ENCODE peak calls at places on chromosomes 16 and 17, in five cellular contexts. One of them, this sample, is unnamed.
A peak's percentile ranks its signal among the peaks of the same experiment; 100 is the strongest.

GRCh38 chr17:320809-321385 is 31.7 kb downstream of the RPH3AL start:
- DNase-seq in A549: no peak
- DNase-seq in thoracic aorta: no peak
- DNase-seq in fibroblast of villous mesenchyme: no peak
- DNase-seq in IMR-90: no peak
- DNase-seq in this sample: no peak

GRCh38 chr17:65198653-65199382 is 61.6 kb downstream of the RGS9 start:
- DNase-seq in thoracic aorta: no peak
- DNase-seq in fibroblast of villous mesenchyme: peak; percentile 75
- DNase-seq in A549: peak; percentile 97
- DNase-seq in IMR-90: peak; percentile 69
- DNase-seq in this sample: peak; percentile 72

GRCh38 chr17:81923302-81924260 is 4.0 kb downstream of the MAFG start:
- DNase-seq in IMR-90: peak; percentile 72
- DNase-seq in thoracic aorta: no peak
- DNase-seq in A549: peak; percentile 83
- DNase-seq in fibroblast of villous mesenchyme: peak; percentile 91
- DNase-seq in this sample: peak; percentile 77

GRCh38 chr17:8484465-8484864 is 48.8 kb downstream of the NDEL1 start:
- DNase-seq in thoracic aorta: no peak
- DNase-seq in IMR-90: no peak
- DNase-seq in A549: no peak
- DNase-seq in fibroblast of villous mesenchyme: no peak
- DNase-seq in this sample: no peak

GRCh38 chr17:333626-334396 is 18.8 kb downstream of the RPH3AL start:
- DNase-seq in fibroblast of villous mesenchyme: peak; percentile 75
- DNase-seq in A549: no peak
- DNase-seq in thoracic aorta: no peak
- DNase-seq in IMR-90: peak; percentile 33
- DNase-seq in this sample: peak; percentile 10

GRCh38 chr16:3020604-3021448 is 658 bp downstream of the TNFRSF12A start:
- DNase-seq in fibroblast of villous mesenchyme: peak; percentile 82
- DNase-seq in A549: peak; percentile 81
- DNase-seq in IMR-90: peak; percentile 89
- DNase-seq in thoracic aorta: peak; percentile 76
- DNase-seq in this sample: peak; percentile 82

GRCh38 chr16:11784048-11784780 is 12.8 kb downstream of the ZC3H7A start:
- DNase-seq in thoracic aorta: no peak
- DNase-seq in fibroblast of villous mesenchyme: no peak
- DNase-seq in IMR-90: no peak
- DNase-seq in A549: no peak
- DNase-seq in this sample: no peak

GRCh38 chr16:53549970-53550406 is 47.0 kb upstream of the AKTIP start:
- DNase-seq in fibroblast of villous mesenchyme: peak; percentile 91
- DNase-seq in IMR-90: peak; percentile 82
- DNase-seq in A549: peak; percentile 71
- DNase-seq in thoracic aorta: no peak
- DNase-seq in this sample: peak; percentile 89

GRCh38 chr16:74623214-74623842 is 16.4 kb upstream of the GLG1 start:
- DNase-seq in thoracic aorta: no peak
- DNase-seq in IMR-90: peak; percentile 68
- DNase-seq in A549: peak; percentile 57
- DNase-seq in fibroblast of villous mesenchyme: peak; percentile 65
- DNase-seq in this sample: peak; percentile 73

GRCh38 chr17:70171159-70171558 is 1.8 kb downstream of the KCNJ2 start:
- DNase-seq in thoracic aorta: no peak
- DNase-seq in A549: no peak
- DNase-seq in fibroblast of villous mesenchyme: no peak
- DNase-seq in IMR-90: no peak
- DNase-seq in this sample: no peak
- H3K4me3 ChIP-seq in thoracic aorta: no peak overlapping the region
- H3K4me3 ChIP-seq in A549: no peak overlapping the region
- H3K4me3 ChIP-seq in fibroblast of villous mesenchyme: peak overlapping the region; percentile 9
- H3K4me3 ChIP-seq in IMR-90: peak overlapping the region; percentile 35
- H3K4me3 ChIP-seq in this sample: no peak overlapping the region

DNA sequence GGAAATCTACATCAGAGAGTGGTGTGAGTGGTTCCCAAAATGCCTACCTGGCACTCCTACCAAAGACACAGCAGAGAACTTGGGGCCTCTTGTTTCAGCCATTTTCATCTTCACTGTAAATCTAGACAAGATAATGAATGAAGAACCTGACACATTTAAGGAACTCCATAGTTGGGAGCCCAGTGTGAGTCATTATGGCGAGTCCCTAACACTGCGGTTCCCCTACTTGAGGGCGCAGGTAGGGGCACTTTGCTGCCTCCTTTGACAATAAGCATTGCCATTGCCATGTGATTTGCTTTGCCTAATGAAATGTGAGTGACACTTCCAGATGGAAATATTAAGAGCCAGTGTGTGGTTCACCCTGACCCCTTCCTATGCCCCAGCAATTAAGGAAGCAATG is 517.6 kb downstream of the MAF start:
- DNase-seq in IMR-90: no peak
- DNase-seq in fibroblast of villous mesenchyme: no peak
- DNase-seq in thoracic aorta: no peak
- DNase-seq in A549: no peak
- DNase-seq in this sample: no peak
- TF ChIP-seq CTCF in IMR-90: no peak
- TF ChIP-seq CTCF in fibroblast of villous mesenchyme: no peak
- TF ChIP-seq CTCF in thoracic aorta: no peak
- TF ChIP-seq CTCF in A549: no peak
- TF ChIP-seq CTCF in this sample: no peak

GRCh38 chr16:69820926-69821541 is 58.9 kb downstream of the WWP2 start:
- DNase-seq in fibroblast of villous mesenchyme: peak; percentile 42
- DNase-seq in thoracic aorta: no peak
- DNase-seq in A549: no peak
- DNase-seq in IMR-90: peak; percentile 24
- DNase-seq in this sample: peak; percentile 20
- H3K4me3 ChIP-seq in fibroblast of villous mesenchyme: no peak overlapping the region
- H3K4me3 ChIP-seq in thoracic aorta: peak overlapping the region; percentile 60
- H3K4me3 ChIP-seq in A549: no peak overlapping the region
- H3K4me3 ChIP-seq in IMR-90: no peak overlapping the region
- H3K4me3 ChIP-seq in this sample: no peak overlapping the region

GRCh38 chr17:79360196-79360595 is 250.7 kb downstream of the RBFOX3 start:
- DNase-seq in fibroblast of villous mesenchyme: no peak
- DNase-seq in A549: no peak
- DNase-seq in thoracic aorta: no peak
- DNase-seq in IMR-90: no peak
- DNase-seq in this sample: no peak
- TF ChIP-seq CTCF in fibroblast of villous mesenchyme: no peak
- TF ChIP-seq CTCF in A549: no peak
- TF ChIP-seq CTCF in thoracic aorta: no peak
- TF ChIP-seq CTCF in IMR-90: no peak
- TF ChIP-seq CTCF in this sample: no peak

GRCh38 chr17:3535253-3535995 is 22.2 kb downstream of the TRPV3 start:
- DNase-seq in IMR-90: peak; percentile 62
- DNase-seq in fibroblast of villous mesenchyme: peak; percentile 78
- DNase-seq in thoracic aorta: no peak
- DNase-seq in A549: peak; percentile 90
- DNase-seq in this sample: peak; percentile 78
- H3K4me3 ChIP-seq in IMR-90: peak overlapping the region; percentile 46
- H3K4me3 ChIP-seq in fibroblast of villous mesenchyme: peak overlapping the region; percentile 55
- H3K4me3 ChIP-seq in thoracic aorta: peak overlapping the region; percentile 52
- H3K4me3 ChIP-seq in A549: peak overlapping the region; percentile 38
- H3K4me3 ChIP-seq in this sample: peak overlapping the region; percentile 56

GRCh38 chr17:79203657-79204056 is 129.0 kb downstream of the ENGASE start:
- DNase-seq in fibroblast of villous mesenchyme: no peak
- DNase-seq in thoracic aorta: no peak
- DNase-seq in A549: no peak
- DNase-seq in IMR-90: no peak
- DNase-seq in this sample: no peak

GRCh38 chr17:79201119-79201518 is 126.5 kb downstream of the ENGASE start:
- DNase-seq in thoracic aorta: no peak
- DNase-seq in fibroblast of villous mesenchyme: no peak
- DNase-seq in IMR-90: no peak
- DNase-seq in A549: no peak
- DNase-seq in this sample: no peak

GRCh38 chr17:79202476-79202875 is 127.9 kb downstream of the ENGASE start:
- DNase-seq in fibroblast of villous mesenchyme: no peak
- DNase-seq in thoracic aorta: no peak
- DNase-seq in A549: no peak
- DNase-seq in IMR-90: no peak
- DNase-seq in this sample: peak; percentile 23

GRCh38 chr17:79203016-79203415 is 128.4 kb downstream of the ENGASE start:
- DNase-seq in IMR-90: no peak
- DNase-seq in thoracic aorta: no peak
- DNase-seq in A549: no peak
- DNase-seq in fibroblast of villous mesenchyme: no peak
- DNase-seq in this sample: no peak

DNA sequence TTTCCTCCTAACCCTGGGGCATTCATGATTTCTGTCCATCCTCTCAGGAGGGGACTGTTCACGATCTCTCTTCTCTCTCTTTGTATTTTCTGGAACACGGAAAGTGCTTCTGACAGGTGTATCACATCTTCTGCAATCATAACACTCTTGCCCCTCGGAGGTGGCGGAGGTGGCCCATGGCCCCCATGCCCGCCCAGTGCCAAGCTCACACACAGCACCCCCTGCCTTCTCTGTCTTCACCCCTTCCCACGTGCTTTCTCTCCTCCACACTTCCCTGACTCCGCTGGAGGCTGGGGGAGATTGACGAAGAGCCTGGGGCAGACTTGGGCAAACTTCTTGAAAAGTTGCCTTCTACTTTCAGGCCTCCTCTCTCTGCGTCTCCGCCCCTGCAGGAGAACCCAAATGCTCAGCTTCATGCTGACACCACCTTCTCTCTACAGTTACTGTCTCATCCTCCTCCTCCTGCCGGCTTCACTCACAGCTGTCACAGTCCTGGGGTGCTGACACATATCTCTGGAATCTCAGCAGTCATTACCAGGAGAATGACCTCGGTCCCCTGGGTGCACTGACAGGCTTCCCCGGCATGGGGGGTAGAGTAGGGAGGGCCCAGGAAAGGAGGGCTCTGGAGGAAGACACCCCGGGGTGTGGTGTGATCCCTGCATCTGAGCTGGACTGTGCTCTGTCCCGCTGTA is 127.1 kb downstream of the ENGASE start:
- DNase-seq in fibroblast of villous mesenchyme: no peak
- DNase-seq in thoracic aorta: no peak
- DNase-seq in A549: peak; percentile 87
- DNase-seq in IMR-90: no peak
- DNase-seq in this sample: peak; percentile 46
- TF ChIP-seq CTCF in fibroblast of villous mesenchyme: no peak
- TF ChIP-seq CTCF in thoracic aorta: no peak
- TF ChIP-seq CTCF in A549: no peak
- TF ChIP-seq CTCF in IMR-90: no peak
- TF ChIP-seq CTCF in this sample: no peak

GRCh38 chr17:17183744-17184143 is 22.4 kb downstream of the PLD6 start:
- DNase-seq in A549: no peak
- DNase-seq in fibroblast of villous mesenchyme: no peak
- DNase-seq in thoracic aorta: no peak
- DNase-seq in IMR-90: no peak
- DNase-seq in this sample: no peak

GRCh38 chr17:17189559-17189958 is 16.6 kb downstream of the PLD6 start:
- DNase-seq in IMR-90: no peak
- DNase-seq in A549: no peak
- DNase-seq in thoracic aorta: no peak
- DNase-seq in fibroblast of villous mesenchyme: no peak
- DNase-seq in this sample: no peak

GRCh38 chr17:17188586-17188985 is 17.5 kb downstream of the PLD6 start:
- DNase-seq in fibroblast of villous mesenchyme: no peak
- DNase-seq in IMR-90: no peak
- DNase-seq in A549: no peak
- DNase-seq in thoracic aorta: no peak
- DNase-seq in this sample: no peak

GRCh38 chr17:17186051-17186450 is 20.1 kb downstream of the PLD6 start:
- DNase-seq in A549: no peak
- DNase-seq in IMR-90: peak; percentile 12
- DNase-seq in thoracic aorta: no peak
- DNase-seq in fibroblast of villous mesenchyme: no peak
- DNase-seq in this sample: no peak

GRCh38 chr17:17186551-17187505 is 19.3 kb downstream of the PLD6 start:
- DNase-seq in fibroblast of villous mesenchyme: no peak
- DNase-seq in thoracic aorta: no peak
- DNase-seq in A549: no peak
- DNase-seq in IMR-90: no peak
- DNase-seq in this sample: no peak
- H3K4me3 ChIP-seq in fibroblast of villous mesenchyme: no peak overlapping the region
- H3K4me3 ChIP-seq in thoracic aorta: no peak overlapping the region
- H3K4me3 ChIP-seq in A549: no peak overlapping the region
- H3K4me3 ChIP-seq in IMR-90: no peak overlapping the region
- H3K4me3 ChIP-seq in this sample: no peak overlapping the region

GRCh38 chr16:4313563-4314531 is 2.0 kb upstream of the GLIS2 start:
- DNase-seq in fibroblast of villous mesenchyme: peak; percentile 53
- DNase-seq in A549: peak; percentile 97
- DNase-seq in thoracic aorta: no peak
- DNase-seq in IMR-90: no peak
- DNase-seq in this sample: peak; percentile 35
- TF ChIP-seq CTCF in fibroblast of villous mesenchyme: peak; percentile 76
- TF ChIP-seq CTCF in A549: peak; percentile 91
- TF ChIP-seq CTCF in thoracic aorta: peak; percentile 60
- TF ChIP-seq CTCF in IMR-90: peak; percentile 47
- TF ChIP-seq CTCF in this sample: no peak

This sample was measured in fibroblast of mammary gland.